ENCODE peak calls at places on chromosomes 2 and 18, in four cellular contexts. S is midbrain, Z is activated T-cell treated with anti-CD3 and anti-CD28 coated beads for 4 hours, D is GM12865. H is an unnamed sample.

GRCh38 chr18:55252053-55252675 is 292.9 kb upstream of the CCDC68 start:
- DNase-seq in S (no peak), D (no peak), Z (no peak), H (peak; percentile 41)

GRCh38 chr2:178825183-178825582 is 18.0 kb upstream of the TTN start:
- DNase-seq in Z (no peak), D (no peak), S (no peak), H (peak; percentile 67)

GRCh38 chr2:45890819-45891218 is 239.3 kb downstream of the PRKCE start:
- DNase-seq in D (peak; percentile 35), Z (no peak), S (no peak), H (no peak)

GRCh38 chr18:49968649-49969309 is 155.4 kb upstream of the ACAA2 start:
- DNase-seq in D (no peak), Z (no peak), S (no peak), H (no peak)

GRCh38 chr18:25639601-25640000 is 287.6 kb upstream of the ZNF521 start:
- DNase-seq in S (no peak), Z (no peak), D (no peak), H (no peak)

GRCh38 chr2:113124984-113125855 is 2.2 kb upstream of the IL1RN start:
- DNase-seq in D (no peak), S (no peak), Z (no peak), H (peak; percentile 34)

GRCh38 chr2:181517685-181518301 is 60.6 kb downstream of the ITGA4 start:
- DNase-seq in Z (peak; percentile 3), S (no peak), D (no peak), H (no peak)

GRCh38 chr2:47118581-47118980 is 36.5 kb downstream of the STPG4 start:
- DNase-seq in S (no peak), Z (no peak), D (no peak), H (no peak)

GRCh38 chr2:196239622-196240587 is 68.5 kb upstream of the STK17B start:
- DNase-seq in S (no peak), D (peak; percentile 92), Z (peak; percentile 65), H (peak; percentile 74)

GRCh38 chr2:98747888-98748287 is 17.0 kb upstream of the MGAT4A start:
- DNase-seq in S (no peak), Z (no peak), D (peak; percentile 28), H (no peak)

GRCh38 chr2:47029737-47030524 is 114.3 kb upstream of the MCFD2 start:
- DNase-seq in S (no peak), Z (no peak), D (no peak), H (peak; percentile 32)

GRCh38 chr2:205405194-205405593 is 277.1 kb upstream of the NRP2 start:
- DNase-seq in D (no peak), Z (no peak), S (no peak), H (peak; percentile 60)

GRCh38 chr2:226184540-226184939 is 615.1 kb downstream of the IRS1 start:
- DNase-seq in S (no peak), Z (no peak), D (no peak), H (peak; percentile 34)

GRCh38 chr2:230913406-230913805 is 11.6 kb downstream of the GPR55 start:
- DNase-seq in S (peak; percentile 11), D (peak; percentile 68), Z (no peak), H (no peak)

GRCh38 chr18:75811156-75811555 is 383.7 kb upstream of the SMIM21 start:
- DNase-seq in Z (no peak), S (no peak), D (no peak), H (no peak)

GRCh38 chr2:148926291-148926961 is 51.4 kb downstream of the KIF5C start:
- DNase-seq in S (peak; percentile 82), Z (no peak), D (peak; percentile 77), H (peak; percentile 28)

H was measured in EL.